ENCODE peak calls at places on chromosomes 4 and X, in six cellular contexts. One of them, this sample, is unnamed. For H3K4me1, the result is how much of the 10 kb centered on the place peaks cover.

GRCh38 chrX:119552508-119552907 is 12.7 kb downstream of the STEEP1 start:
- DNase-seq in cardiac muscle cell: peak
- DNase-seq in neural progenitor cell: no peak
- DNase-seq in spleen: no peak
- DNase-seq in foreskin keratinocyte: peak
- DNase-seq in lower lobe of right lung: no peak
- DNase-seq in this sample: no peak

GRCh38 chrX:151596282-151596681 is 32.8 kb downstream of the PASD1 start:
- DNase-seq in neural progenitor cell: no peak
- DNase-seq in lower lobe of right lung: no peak
- DNase-seq in foreskin keratinocyte: no peak
- DNase-seq in spleen: no peak
- DNase-seq in cardiac muscle cell: no peak
- DNase-seq in this sample: no peak

GRCh38 chrX:103187953-103188475 is 26.9 kb upstream of the BEX4 start:
- DNase-seq in neural progenitor cell: no peak
- DNase-seq in spleen: no peak
- DNase-seq in foreskin keratinocyte: no peak
- DNase-seq in cardiac muscle cell: no peak
- DNase-seq in lower lobe of right lung: no peak
- DNase-seq in this sample: no peak

GRCh38 chr4:25174674-25175073 is 14.4 kb upstream of the SEPSECS start:
- DNase-seq in foreskin keratinocyte: no peak
- DNase-seq in neural progenitor cell: no peak
- DNase-seq in lower lobe of right lung: no peak
- DNase-seq in cardiac muscle cell: no peak
- DNase-seq in spleen: no peak
- DNase-seq in this sample: no peak

GRCh38 chr4:3869661-3870566 is 103.7 kb downstream of the ADRA2C start:
- DNase-seq in foreskin keratinocyte: no peak
- DNase-seq in cardiac muscle cell: no peak
- DNase-seq in spleen: peak
- DNase-seq in neural progenitor cell: no peak
- DNase-seq in lower lobe of right lung: peak
- DNase-seq in this sample: no peak

GRCh38 chr4:3241905-3242304 is 7.1 kb upstream of the MSANTD1 start:
- DNase-seq in lower lobe of right lung: no peak
- DNase-seq in spleen: no peak
- DNase-seq in neural progenitor cell: no peak
- DNase-seq in cardiac muscle cell: peak
- DNase-seq in foreskin keratinocyte: no peak
- DNase-seq in this sample: no peak

GRCh38 chr4:145566767-145567166 is 52.4 kb upstream of the MMAA start:
- DNase-seq in spleen: no peak
- DNase-seq in lower lobe of right lung: no peak
- DNase-seq in foreskin keratinocyte: no peak
- DNase-seq in neural progenitor cell: no peak
- DNase-seq in cardiac muscle cell: no peak
- DNase-seq in this sample: no peak

GRCh38 chr4:53905935-53906377 is 158.4 kb downstream of the CHIC2 start:
- DNase-seq in spleen: no peak
- DNase-seq in neural progenitor cell: peak
- DNase-seq in foreskin keratinocyte: no peak
- DNase-seq in cardiac muscle cell: peak
- DNase-seq in lower lobe of right lung: no peak
- DNase-seq in this sample: peak

GRCh38 chr4:25030283-25031076 is at the start of gene LGI2:
- DNase-seq in lower lobe of right lung: peak
- DNase-seq in neural progenitor cell: peak
- DNase-seq in cardiac muscle cell: peak
- DNase-seq in spleen: no peak
- DNase-seq in foreskin keratinocyte: no peak
- DNase-seq in this sample: peak

GRCh38 chr4:42515156-42515884 is 118.0 kb downstream of the SHISA3 start:
- DNase-seq in lower lobe of right lung: no peak
- DNase-seq in cardiac muscle cell: peak
- DNase-seq in spleen: no peak
- DNase-seq in neural progenitor cell: no peak
- DNase-seq in foreskin keratinocyte: no peak
- DNase-seq in this sample: no peak

GRCh38 chrX:69501433-69501832 is 2.7 kb upstream of the NALF2 start:
- DNase-seq in foreskin keratinocyte: no peak
- DNase-seq in lower lobe of right lung: no peak
- DNase-seq in neural progenitor cell: peak
- DNase-seq in spleen: no peak
- DNase-seq in cardiac muscle cell: peak
- DNase-seq in this sample: peak

GRCh38 chr4:185936650-185937376 is 124.8 kb upstream of the SORBS2 start:
- DNase-seq in foreskin keratinocyte: no peak
- DNase-seq in spleen: no peak
- DNase-seq in cardiac muscle cell: peak
- DNase-seq in neural progenitor cell: no peak
- DNase-seq in lower lobe of right lung: no peak
- DNase-seq in this sample: no peak

GRCh38 chr4:11777447-11777846 is 348.8 kb upstream of the HS3ST1 start:
- DNase-seq in spleen: no peak
- DNase-seq in neural progenitor cell: no peak
- DNase-seq in foreskin keratinocyte: no peak
- DNase-seq in cardiac muscle cell: no peak
- DNase-seq in lower lobe of right lung: no peak
- DNase-seq in this sample: no peak

DNA sequence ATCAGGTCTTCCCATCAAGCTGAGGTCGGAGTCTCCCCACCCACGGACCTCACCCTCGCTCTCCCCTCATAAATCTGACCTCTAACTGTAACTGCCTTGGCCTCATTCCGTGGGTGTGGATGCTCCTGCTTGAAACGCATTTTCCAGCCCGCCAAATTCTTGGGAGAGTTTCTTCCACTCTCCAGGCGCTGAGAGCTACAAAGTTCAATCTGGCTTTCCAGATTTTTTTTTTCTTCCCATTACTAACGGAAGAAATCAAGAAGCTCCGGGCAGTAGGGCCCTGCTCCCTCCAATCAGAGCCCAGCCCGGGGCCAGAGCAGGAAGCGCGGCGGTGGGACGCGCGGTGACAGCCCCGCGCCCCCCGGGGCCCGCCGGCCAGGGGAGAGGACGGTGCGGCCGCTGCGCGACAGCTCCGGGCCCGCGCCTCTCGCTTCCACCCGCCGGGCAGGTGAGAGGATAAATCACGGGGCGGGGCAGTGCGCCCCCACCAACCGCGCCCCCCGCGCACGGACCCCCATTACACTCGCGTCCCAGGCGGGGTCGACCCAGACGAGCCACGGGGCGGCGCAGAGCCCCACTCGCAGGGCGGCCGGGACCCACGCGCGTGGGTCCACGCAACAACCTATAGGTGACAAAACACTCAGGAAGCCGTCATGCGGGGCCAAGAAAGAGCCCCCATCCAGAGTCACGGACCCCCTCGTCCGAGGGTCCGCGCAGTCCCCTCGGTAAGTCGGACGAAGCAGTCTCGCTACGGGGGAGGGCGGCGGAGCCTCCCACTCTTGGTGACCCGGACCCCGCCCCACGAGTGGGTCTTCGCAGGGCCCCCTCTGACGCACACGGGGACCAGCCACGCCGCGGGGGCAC is 916 bp downstream of the AFAP1 start:
- DNase-seq in lower lobe of right lung: peak
- DNase-seq in spleen: no peak
- DNase-seq in foreskin keratinocyte: no peak
- DNase-seq in neural progenitor cell: peak
- DNase-seq in cardiac muscle cell: peak
- DNase-seq in this sample: peak
- H3K27ac ChIP-seq in lower lobe of right lung: peak
- H3K27ac ChIP-seq in spleen: peak
- H3K27ac ChIP-seq in foreskin keratinocyte: peak
- H3K27ac ChIP-seq in neural progenitor cell: no peak
- H3K27ac ChIP-seq in cardiac muscle cell: peak
- H3K27ac ChIP-seq in this sample: peak

GRCh38 chr4:86031927-86032326 is 327.9 kb downstream of the MAPK10 start:
- DNase-seq in lower lobe of right lung: no peak
- DNase-seq in spleen: no peak
- DNase-seq in neural progenitor cell: no peak
- DNase-seq in foreskin keratinocyte: no peak
- DNase-seq in cardiac muscle cell: peak
- DNase-seq in this sample: no peak
- H3K4me1 ChIP-seq in lower lobe of right lung: under half
- H3K4me1 ChIP-seq in spleen: under half
- H3K4me1 ChIP-seq in neural progenitor cell: under half
- H3K4me1 ChIP-seq in foreskin keratinocyte: under half
- H3K4me1 ChIP-seq in cardiac muscle cell: under half
- H3K4me1 ChIP-seq in this sample: under half

DNA sequence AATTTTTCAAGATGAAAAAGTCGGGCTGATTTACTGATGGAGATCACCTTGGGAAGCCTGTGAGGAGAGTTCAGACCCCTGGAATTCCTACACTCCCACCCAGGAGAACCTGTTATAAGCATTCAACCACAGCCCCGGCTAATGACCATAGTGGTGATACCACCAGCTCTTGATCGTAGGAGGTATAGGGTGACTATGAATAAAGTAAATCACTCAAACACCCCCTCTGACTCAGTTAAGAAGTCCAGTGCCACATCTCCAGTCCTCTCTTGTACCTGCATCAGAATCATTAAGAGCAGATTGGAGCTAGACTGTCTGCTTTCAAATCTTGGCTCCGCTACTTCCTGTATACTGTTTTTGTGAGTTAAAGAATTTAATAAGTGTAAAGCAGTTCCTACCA is 565.0 kb upstream of the DIPK2B start:
- DNase-seq in foreskin keratinocyte: no peak
- DNase-seq in cardiac muscle cell: no peak
- DNase-seq in lower lobe of right lung: no peak
- DNase-seq in neural progenitor cell: no peak
- DNase-seq in spleen: no peak
- DNase-seq in this sample: no peak
- H3K27ac ChIP-seq in foreskin keratinocyte: peak
- H3K27ac ChIP-seq in cardiac muscle cell: no peak
- H3K27ac ChIP-seq in lower lobe of right lung: no peak
- H3K27ac ChIP-seq in neural progenitor cell: no peak
- H3K27ac ChIP-seq in spleen: no peak
- H3K27ac ChIP-seq in this sample: no peak

GRCh38 chr4:71866212-71866885 is 82.5 kb upstream of the GC start:
- DNase-seq in foreskin keratinocyte: no peak
- DNase-seq in neural progenitor cell: no peak
- DNase-seq in cardiac muscle cell: no peak
- DNase-seq in lower lobe of right lung: no peak
- DNase-seq in spleen: no peak
- DNase-seq in this sample: no peak

GRCh38 chr4:71862315-71862714 is 78.4 kb upstream of the GC start:
- DNase-seq in spleen: no peak
- DNase-seq in neural progenitor cell: no peak
- DNase-seq in cardiac muscle cell: no peak
- DNase-seq in lower lobe of right lung: no peak
- DNase-seq in foreskin keratinocyte: no peak
- DNase-seq in this sample: no peak

GRCh38 chr4:71860643-71861042 is 76.8 kb upstream of the GC start:
- DNase-seq in lower lobe of right lung: no peak
- DNase-seq in spleen: no peak
- DNase-seq in foreskin keratinocyte: no peak
- DNase-seq in cardiac muscle cell: no peak
- DNase-seq in neural progenitor cell: peak
- DNase-seq in this sample: no peak

GRCh38 chr4:71864380-71864779 is 80.5 kb upstream of the GC start:
- DNase-seq in lower lobe of right lung: no peak
- DNase-seq in spleen: no peak
- DNase-seq in neural progenitor cell: no peak
- DNase-seq in foreskin keratinocyte: no peak
- DNase-seq in cardiac muscle cell: no peak
- DNase-seq in this sample: no peak

GRCh38 chr4:71863457-71863856 is 79.6 kb upstream of the GC start:
- DNase-seq in neural progenitor cell: no peak
- DNase-seq in foreskin keratinocyte: no peak
- DNase-seq in lower lobe of right lung: no peak
- DNase-seq in cardiac muscle cell: no peak
- DNase-seq in spleen: no peak
- DNase-seq in this sample: no peak
- H3K4me1 ChIP-seq in neural progenitor cell: under half
- H3K4me1 ChIP-seq in foreskin keratinocyte: under half
- H3K4me1 ChIP-seq in lower lobe of right lung: under half
- H3K4me1 ChIP-seq in cardiac muscle cell: under half
- H3K4me1 ChIP-seq in spleen: under half
- H3K4me1 ChIP-seq in this sample: under half

DNA sequence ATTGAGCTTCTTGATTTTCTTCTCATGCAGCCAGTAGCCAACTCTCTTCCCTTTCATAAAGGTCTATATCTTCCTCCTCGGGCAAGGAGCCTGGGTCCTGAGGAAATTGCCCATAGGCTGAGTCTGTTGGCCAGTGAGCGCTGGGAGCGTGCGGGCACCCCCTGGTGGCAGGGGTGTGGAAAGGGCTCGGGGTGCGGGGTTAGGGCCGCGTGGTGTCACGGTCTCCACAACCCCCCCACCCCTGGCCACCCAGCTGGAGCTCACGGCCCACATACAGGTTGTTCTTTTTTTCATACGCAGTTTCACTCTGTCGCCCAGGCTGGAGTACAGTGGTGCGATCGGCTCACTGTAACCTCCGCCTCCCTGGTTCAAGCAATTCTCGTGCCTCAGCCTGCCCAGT is 13.1 kb downstream of the RBM10 start:
- DNase-seq in lower lobe of right lung: no peak
- DNase-seq in foreskin keratinocyte: no peak
- DNase-seq in neural progenitor cell: no peak
- DNase-seq in spleen: peak
- DNase-seq in cardiac muscle cell: no peak
- DNase-seq in this sample: no peak
- H3K27ac ChIP-seq in lower lobe of right lung: no peak
- H3K27ac ChIP-seq in foreskin keratinocyte: no peak
- H3K27ac ChIP-seq in neural progenitor cell: no peak
- H3K27ac ChIP-seq in spleen: no peak
- H3K27ac ChIP-seq in cardiac muscle cell: no peak
- H3K27ac ChIP-seq in this sample: no peak

GRCh38 chr4:6689506-6689960 is 4.1 kb upstream of the S100P start:
- DNase-seq in cardiac muscle cell: no peak
- DNase-seq in foreskin keratinocyte: no peak
- DNase-seq in spleen: no peak
- DNase-seq in lower lobe of right lung: peak
- DNase-seq in neural progenitor cell: no peak
- DNase-seq in this sample: no peak
- H3K4me1 ChIP-seq in cardiac muscle cell: under half
- H3K4me1 ChIP-seq in foreskin keratinocyte: under half
- H3K4me1 ChIP-seq in spleen: under half
- H3K4me1 ChIP-seq in lower lobe of right lung: under half
- H3K4me1 ChIP-seq in neural progenitor cell: under half
- H3K4me1 ChIP-seq in this sample: under half

DNA sequence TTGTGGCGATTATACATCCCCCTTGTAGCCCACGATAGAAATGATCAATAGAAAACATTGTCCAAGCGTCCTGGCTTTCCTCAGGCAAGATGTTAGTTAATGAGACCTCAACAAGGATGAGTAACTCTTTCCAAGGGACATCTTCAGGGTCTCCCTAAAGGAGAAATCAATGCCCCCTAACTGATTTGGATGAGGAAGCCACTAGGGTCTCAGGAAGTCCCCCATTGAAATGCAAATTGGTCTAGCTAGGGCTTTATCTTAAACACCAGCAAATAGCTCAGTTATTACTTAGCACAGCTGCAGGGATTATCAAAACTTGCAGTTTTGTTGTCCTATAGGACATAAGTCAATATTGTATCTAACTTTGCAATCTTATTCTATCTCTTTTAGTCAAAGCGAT is 721.5 kb downstream of the IL1RAPL1 start:
- DNase-seq in lower lobe of right lung: no peak
- DNase-seq in spleen: no peak
- DNase-seq in neural progenitor cell: no peak
- DNase-seq in foreskin keratinocyte: no peak
- DNase-seq in cardiac muscle cell: no peak
- DNase-seq in this sample: no peak
- H3K27ac ChIP-seq in lower lobe of right lung: no peak
- H3K27ac ChIP-seq in spleen: no peak
- H3K27ac ChIP-seq in neural progenitor cell: peak
- H3K27ac ChIP-seq in foreskin keratinocyte: no peak
- H3K27ac ChIP-seq in cardiac muscle cell: no peak
- H3K27ac ChIP-seq in this sample: no peak